ENCODE peak calls at places on chromosomes 1 and 21, in seven cellular contexts. One of them, this sample, is unnamed.

GRCh38 chr1:18010945-18011344 is 96.7 kb upstream of the IGSF21 start:
- DNase-seq in mammary epithelial cell: no peak
- DNase-seq in K562: no peak
- DNase-seq in neural progenitor cell: peak; percentile 49
- DNase-seq in neuronal stem cell: no peak
- DNase-seq in GM12878: no peak
- DNase-seq in IMR-90: no peak
- DNase-seq in this sample: no peak

GRCh38 chr1:7221823-7222462 is 436.7 kb downstream of the CAMTA1 start:
- DNase-seq in K562: no peak
- DNase-seq in neuronal stem cell: no peak
- DNase-seq in mammary epithelial cell: no peak
- DNase-seq in neural progenitor cell: no peak
- DNase-seq in GM12878: no peak
- DNase-seq in IMR-90: peak; percentile 48
- DNase-seq in this sample: no peak

GRCh38 chr21:44677881-44678280 is 4.1 kb downstream of the KRTAP12-1 start:
- DNase-seq in neural progenitor cell: no peak
- DNase-seq in IMR-90: no peak
- DNase-seq in neuronal stem cell: no peak
- DNase-seq in mammary epithelial cell: no peak
- DNase-seq in GM12878: no peak
- DNase-seq in K562: no peak
- DNase-seq in this sample: no peak

GRCh38 chr1:111747282-111747734 is 8.1 kb upstream of the INKA2 start:
- DNase-seq in IMR-90: peak; percentile 77
- DNase-seq in neuronal stem cell: no peak
- DNase-seq in neural progenitor cell: peak; percentile 70
- DNase-seq in GM12878: no peak
- DNase-seq in mammary epithelial cell: peak; percentile 65
- DNase-seq in K562: peak; percentile 89
- DNase-seq in this sample: peak; percentile 70

GRCh38 chr1:236851871-236852270 is 56.8 kb downstream of the MTR start:
- DNase-seq in GM12878: no peak
- DNase-seq in neuronal stem cell: no peak
- DNase-seq in K562: no peak
- DNase-seq in neural progenitor cell: no peak
- DNase-seq in IMR-90: peak; percentile 28
- DNase-seq in mammary epithelial cell: peak; percentile 5
- DNase-seq in this sample: no peak

GRCh38 chr1:24929091-24929875 is 793 bp downstream of the RUNX3 start:
- DNase-seq in neuronal stem cell: peak; percentile 41
- DNase-seq in mammary epithelial cell: peak; percentile 21
- DNase-seq in GM12878: no peak
- DNase-seq in IMR-90: no peak
- DNase-seq in K562: no peak
- DNase-seq in neural progenitor cell: peak; percentile 64
- DNase-seq in this sample: peak; percentile 35

GRCh38 chr1:109825774-109826173 is 62.1 kb upstream of the EPS8L3 start:
- DNase-seq in GM12878: no peak
- DNase-seq in mammary epithelial cell: no peak
- DNase-seq in neuronal stem cell: no peak
- DNase-seq in neural progenitor cell: no peak
- DNase-seq in IMR-90: no peak
- DNase-seq in K562: no peak
- DNase-seq in this sample: no peak

GRCh38 chr1:173205146-173206051 is 1.7 kb downstream of the TNFSF4 start:
- DNase-seq in mammary epithelial cell: peak; percentile 55
- DNase-seq in IMR-90: peak; percentile 78
- DNase-seq in GM12878: no peak
- DNase-seq in neuronal stem cell: no peak
- DNase-seq in neural progenitor cell: no peak
- DNase-seq in K562: no peak
- DNase-seq in this sample: peak; percentile 30

GRCh38 chr1:40495315-40495903 is 13.2 kb upstream of the EXO5 start:
- DNase-seq in IMR-90: no peak
- DNase-seq in GM12878: no peak
- DNase-seq in mammary epithelial cell: no peak
- DNase-seq in neural progenitor cell: no peak
- DNase-seq in K562: no peak
- DNase-seq in neuronal stem cell: no peak
- DNase-seq in this sample: no peak

GRCh38 chr1:196678510-196678884 is 26.7 kb downstream of the CFH start:
- DNase-seq in neuronal stem cell: no peak
- DNase-seq in mammary epithelial cell: peak; percentile 24
- DNase-seq in neural progenitor cell: no peak
- DNase-seq in IMR-90: peak; percentile 81
- DNase-seq in K562: no peak
- DNase-seq in GM12878: no peak
- DNase-seq in this sample: no peak

GRCh38 chr1:66048011-66048410 is 255.3 kb downstream of the PDE4B start:
- DNase-seq in neural progenitor cell: no peak
- DNase-seq in mammary epithelial cell: no peak
- DNase-seq in neuronal stem cell: no peak
- DNase-seq in K562: no peak
- DNase-seq in IMR-90: peak; percentile 6
- DNase-seq in GM12878: no peak
- DNase-seq in this sample: no peak

GRCh38 chr1:242198421-242198820 is 199.5 kb upstream of the MAP1LC3C start:
- DNase-seq in mammary epithelial cell: peak; percentile 65
- DNase-seq in K562: no peak
- DNase-seq in GM12878: no peak
- DNase-seq in neural progenitor cell: no peak
- DNase-seq in IMR-90: no peak
- DNase-seq in neuronal stem cell: no peak
- DNase-seq in this sample: no peak

GRCh38 chr1:238710697-238711096 is 675.7 kb upstream of the CHRM3 start:
- DNase-seq in K562: no peak
- DNase-seq in neuronal stem cell: no peak
- DNase-seq in mammary epithelial cell: peak; percentile 2
- DNase-seq in neural progenitor cell: peak; percentile 25
- DNase-seq in IMR-90: peak; percentile 8
- DNase-seq in GM12878: no peak
- DNase-seq in this sample: no peak

GRCh38 chr1:202981939-202982338 is 14.9 kb upstream of the CYB5R1 start:
- DNase-seq in mammary epithelial cell: no peak
- DNase-seq in IMR-90: no peak
- DNase-seq in K562: peak; percentile 61
- DNase-seq in neuronal stem cell: no peak
- DNase-seq in GM12878: no peak
- DNase-seq in neural progenitor cell: no peak
- DNase-seq in this sample: no peak

GRCh38 chr1:114336360-114336759 is 174.6 kb downstream of the TRIM33 start:
- DNase-seq in neural progenitor cell: no peak
- DNase-seq in neuronal stem cell: no peak
- DNase-seq in K562: no peak
- DNase-seq in GM12878: no peak
- DNase-seq in mammary epithelial cell: peak; percentile 44
- DNase-seq in IMR-90: no peak
- DNase-seq in this sample: no peak

GRCh38 chr1:29004288-29004687 is 89.9 kb downstream of the EPB41 start:
- DNase-seq in neuronal stem cell: no peak
- DNase-seq in GM12878: no peak
- DNase-seq in mammary epithelial cell: no peak
- DNase-seq in K562: no peak
- DNase-seq in neural progenitor cell: no peak
- DNase-seq in IMR-90: no peak
- DNase-seq in this sample: no peak

GRCh38 chr1:27719286-27720251 is 6.2 kb upstream of the FAM76A start:
- DNase-seq in neuronal stem cell: no peak
- DNase-seq in GM12878: no peak
- DNase-seq in neural progenitor cell: no peak
- DNase-seq in mammary epithelial cell: peak; percentile 9
- DNase-seq in K562: no peak
- DNase-seq in IMR-90: peak; percentile 6
- DNase-seq in this sample: peak; percentile 13

GRCh38 chr1:1966086-1966740 is 37.4 kb downstream of the CFAP74 start:
- DNase-seq in neuronal stem cell: no peak
- DNase-seq in GM12878: no peak
- DNase-seq in mammary epithelial cell: no peak
- DNase-seq in neural progenitor cell: no peak
- DNase-seq in IMR-90: no peak
- DNase-seq in K562: no peak
- DNase-seq in this sample: peak; percentile 2

GRCh38 chr1:204377800-204378608 is 18.3 kb upstream of the PLEKHA6 start:
- DNase-seq in GM12878: no peak
- DNase-seq in IMR-90: no peak
- DNase-seq in K562: peak; percentile 46
- DNase-seq in neural progenitor cell: peak; percentile 60
- DNase-seq in mammary epithelial cell: peak; percentile 28
- DNase-seq in neuronal stem cell: no peak
- DNase-seq in this sample: peak; percentile 22

GRCh38 chr1:9817734-9818133 is 6.0 kb downstream of the CLSTN1 start:
- DNase-seq in IMR-90: no peak
- DNase-seq in neural progenitor cell: no peak
- DNase-seq in neuronal stem cell: no peak
- DNase-seq in K562: no peak
- DNase-seq in mammary epithelial cell: no peak
- DNase-seq in GM12878: no peak
- DNase-seq in this sample: no peak

GRCh38 chr1:184986250-184986649 is 11.9 kb upstream of the NIBAN1 start:
- DNase-seq in neural progenitor cell: no peak
- DNase-seq in GM12878: no peak
- DNase-seq in neuronal stem cell: no peak
- DNase-seq in mammary epithelial cell: peak; percentile 17
- DNase-seq in K562: peak; percentile 38
- DNase-seq in IMR-90: peak; percentile 49
- DNase-seq in this sample: no peak

GRCh38 chr21:29232601-29233541 is 65.9 kb upstream of the BACH1 start:
- DNase-seq in neural progenitor cell: no peak
- DNase-seq in mammary epithelial cell: peak; percentile 41
- DNase-seq in K562: peak; percentile 38
- DNase-seq in neuronal stem cell: no peak
- DNase-seq in IMR-90: peak; percentile 55
- DNase-seq in GM12878: no peak
- DNase-seq in this sample: no peak
- H2AFZ ChIP-seq in neural progenitor cell: no peak overlapping the region
- H2AFZ ChIP-seq in mammary epithelial cell: no peak overlapping the region
- H2AFZ ChIP-seq in K562: no peak overlapping the region
- H2AFZ ChIP-seq in neuronal stem cell: no peak overlapping the region
- H2AFZ ChIP-seq in IMR-90: no peak overlapping the region
- H2AFZ ChIP-seq in GM12878: peak overlapping the region; percentile 42
- H2AFZ ChIP-seq in this sample: peak overlapping the region; percentile 34

DNA sequence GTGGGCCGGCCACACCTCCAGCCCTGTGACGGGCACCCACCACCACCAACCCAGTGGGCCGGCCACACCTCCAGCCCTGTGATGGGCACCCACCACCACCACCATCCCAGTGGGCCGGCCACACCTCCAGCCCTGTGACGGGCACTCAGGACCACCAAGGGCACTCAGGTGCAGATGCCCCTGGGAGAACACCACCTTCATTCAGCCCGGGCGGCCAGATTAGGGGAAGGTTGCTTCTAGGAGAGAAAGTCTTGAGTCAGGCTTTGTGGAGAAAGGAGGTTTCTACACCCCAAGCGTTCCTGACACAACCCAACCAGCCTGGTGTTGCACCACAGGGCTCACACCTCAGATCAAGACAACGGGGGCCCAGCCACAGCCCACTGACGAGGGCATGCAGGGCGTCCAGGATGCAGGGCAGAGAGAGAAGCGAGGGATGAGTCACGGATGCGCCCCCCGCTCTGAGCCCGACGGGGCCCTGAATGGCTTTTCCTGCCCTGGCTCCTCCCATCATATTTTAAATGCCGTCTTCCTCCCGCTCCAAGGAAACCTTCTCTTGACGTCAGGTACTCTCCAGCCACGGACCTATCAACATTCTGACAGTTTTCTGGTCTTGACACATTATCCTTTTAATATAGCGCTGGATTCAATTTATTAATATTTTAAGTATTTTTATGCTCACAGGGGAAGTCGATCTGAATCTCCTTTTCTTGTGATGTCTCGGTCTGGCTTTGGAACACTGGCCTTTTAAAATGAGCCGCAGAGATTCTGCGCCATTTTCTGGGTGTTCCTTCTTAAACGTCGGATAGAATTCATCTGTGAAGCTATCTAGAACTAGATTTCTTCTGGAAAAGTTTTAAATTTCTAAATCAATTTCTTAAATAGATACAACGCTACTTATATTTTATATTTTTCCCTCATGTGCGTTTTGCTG is 631 bp upstream of the SPATC1L start:
- DNase-seq in GM12878: peak; percentile 63
- DNase-seq in neuronal stem cell: peak; percentile 95
- DNase-seq in mammary epithelial cell: peak; percentile 78
- DNase-seq in neural progenitor cell: peak; percentile 93
- DNase-seq in K562: peak; percentile 88
- DNase-seq in IMR-90: peak; percentile 75
- DNase-seq in this sample: peak; percentile 84
- H2AFZ ChIP-seq in GM12878: peak overlapping the region; percentile 85
- H2AFZ ChIP-seq in neuronal stem cell: peak overlapping the region; percentile 90
- H2AFZ ChIP-seq in mammary epithelial cell: peak overlapping the region; percentile 93
- H2AFZ ChIP-seq in neural progenitor cell: peak overlapping the region; percentile 95
- H2AFZ ChIP-seq in K562: peak overlapping the region; percentile 96
- H2AFZ ChIP-seq in IMR-90: peak overlapping the region; percentile 99
- H2AFZ ChIP-seq in this sample: peak overlapping the region; percentile 81

DNA sequence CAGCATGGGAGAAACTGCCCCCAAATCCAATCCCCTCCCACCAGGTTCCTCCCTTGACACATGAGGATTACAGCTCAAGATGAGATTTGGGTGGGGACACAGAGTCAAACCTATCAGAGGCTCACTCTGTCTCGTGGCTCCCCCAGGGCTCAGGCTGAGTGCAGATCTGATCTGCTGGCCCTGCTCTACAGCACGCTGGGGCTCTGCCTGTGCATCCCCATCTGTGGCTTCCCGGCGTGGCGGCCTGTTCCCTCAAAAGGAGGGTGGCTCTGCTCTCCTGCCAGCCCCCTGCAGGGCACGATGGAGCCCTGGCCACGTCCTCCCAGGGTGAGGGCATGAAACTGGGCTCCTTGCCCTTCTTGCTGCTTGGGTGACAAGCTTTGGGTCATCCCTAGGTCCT is 19.8 kb upstream of the SMYD3 start:
- DNase-seq in IMR-90: no peak
- DNase-seq in neuronal stem cell: no peak
- DNase-seq in GM12878: no peak
- DNase-seq in mammary epithelial cell: no peak
- DNase-seq in K562: peak; percentile 24
- DNase-seq in neural progenitor cell: no peak
- DNase-seq in this sample: no peak
- H2AFZ ChIP-seq in IMR-90: no peak overlapping the region
- H2AFZ ChIP-seq in neuronal stem cell: peak overlapping the region; percentile 54
- H2AFZ ChIP-seq in GM12878: peak overlapping the region; percentile 90
- H2AFZ ChIP-seq in mammary epithelial cell: peak overlapping the region; percentile 81
- H2AFZ ChIP-seq in K562: peak overlapping the region; percentile 22
- H2AFZ ChIP-seq in neural progenitor cell: no peak overlapping the region
- H2AFZ ChIP-seq in this sample: peak overlapping the region; percentile 53

DNA sequence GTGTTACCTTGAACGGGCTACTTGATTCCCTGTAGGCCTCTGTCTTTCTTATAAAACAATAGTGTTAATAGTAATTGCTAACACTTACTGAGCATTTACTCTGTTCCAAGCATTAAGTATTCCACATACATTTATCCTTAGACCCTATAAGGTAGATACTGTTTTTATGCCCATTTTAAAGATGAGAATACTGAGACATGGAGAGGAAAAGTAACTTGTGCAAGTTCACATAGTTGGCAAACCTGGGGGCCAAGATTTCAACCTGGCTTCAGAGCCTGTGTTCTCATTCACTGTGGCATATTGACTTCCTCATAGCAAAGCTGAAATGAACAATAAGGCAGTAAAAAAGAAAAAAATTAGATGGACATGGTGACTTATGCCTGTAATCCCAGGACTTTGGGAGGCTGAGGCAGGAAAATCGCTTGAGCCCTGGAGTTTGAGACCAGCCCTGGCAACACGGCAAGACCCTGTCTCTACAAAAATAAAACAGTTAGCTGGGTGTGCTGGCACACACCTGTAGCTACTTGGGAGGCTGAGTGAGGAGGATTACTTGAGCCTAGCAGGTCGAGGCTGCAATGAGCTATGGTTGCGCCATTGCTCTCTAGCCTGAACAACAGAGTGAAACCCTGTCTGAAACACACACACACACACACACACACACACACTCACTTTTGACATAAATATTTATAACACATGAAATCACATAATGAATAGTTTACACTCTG is 19.6 kb upstream of the HMGN2 start:
- DNase-seq in neural progenitor cell: no peak
- DNase-seq in neuronal stem cell: no peak
- DNase-seq in GM12878: no peak
- DNase-seq in K562: no peak
- DNase-seq in IMR-90: peak; percentile 21
- DNase-seq in mammary epithelial cell: no peak
- DNase-seq in this sample: no peak
- H2AFZ ChIP-seq in neural progenitor cell: no peak overlapping the region
- H2AFZ ChIP-seq in neuronal stem cell: no peak overlapping the region
- H2AFZ ChIP-seq in GM12878: no peak overlapping the region
- H2AFZ ChIP-seq in K562: no peak overlapping the region
- H2AFZ ChIP-seq in IMR-90: no peak overlapping the region
- H2AFZ ChIP-seq in mammary epithelial cell: no peak overlapping the region
- H2AFZ ChIP-seq in this sample: no peak overlapping the region

This sample was measured in MM.1S.